ENCODE peak calls at places on chromosomes 6 and 20, in nine cellular contexts. H is tibial nerve, X is sigmoid colon, Q is GM12878, I is A549, J is stomach, D is K562, M is esophagus muscularis mucosa, G is transverse colon. Y is an unnamed sample.

GRCh38 chr6:42255050-42255449 is 37.4 kb upstream of the MRPS10 start:
- DNase-seq in G (no peak), Q (no peak), D (no peak), X (no peak), H (no peak), M (no peak), I (no peak), J (no peak), Y (no peak)

GRCh38 chr6:140970485-140970884 is 1162.2 kb upstream of the GJE1 start:
- DNase-seq in Q (no peak), D (no peak), X (no peak), H (no peak), G (no peak), J (no peak), I (no peak), M (no peak), Y (no peak)

GRCh38 chr20:6501061-6501460 is 266.4 kb upstream of the BMP2 start:
- DNase-seq in J (no peak), M (no peak), I (no peak), H (no peak), G (no peak), D (no peak), X (no peak), Q (no peak), Y (no peak)

GRCh38 chr6:16669227-16669626 is 92.0 kb downstream of the ATXN1 start:
- DNase-seq in D (no peak), J (peak; percentile 34), M (no peak), G (peak; percentile 46), Q (no peak), H (no peak), I (no peak), X (no peak), Y (no peak)

GRCh38 chr20:59765599-59766177 is 161.3 kb downstream of the PHACTR3 start:
- DNase-seq in Q (no peak), D (peak; percentile 53), I (no peak), H (no peak), J (no peak), M (no peak), G (no peak), X (no peak), Y (no peak)

GRCh38 chr20:32163951-32164350 is 43.6 kb downstream of the PLAGL2 start:
- DNase-seq in X (peak; percentile 25), J (no peak), M (no peak), G (no peak), D (no peak), Q (no peak), I (no peak), H (no peak), Y (no peak)

GRCh38 chr6:100209323-100210137 is 215.5 kb upstream of the MCHR2 start:
- DNase-seq in G (no peak), D (peak; percentile 29), H (no peak), Q (no peak), X (no peak), J (no peak), I (no peak), M (no peak), Y (no peak)

GRCh38 chr20:19670829-19671228 is 87.2 kb upstream of the RIN2 start:
- DNase-seq in G (no peak), H (no peak), X (no peak), Q (no peak), J (no peak), M (no peak), D (no peak), I (no peak), Y (no peak)

GRCh38 chr20:39641423-39641822 is 679.3 kb downstream of the DHX35 start:
- DNase-seq in I (no peak), G (no peak), J (no peak), H (no peak), D (no peak), X (no peak), M (no peak), Q (no peak), Y (no peak)

GRCh38 chr6:11423072-11423471 is 114.5 kb upstream of the TMEM170B start:
- DNase-seq in M (no peak), J (no peak), Q (no peak), G (no peak), X (no peak), D (no peak), I (no peak), H (no peak), Y (no peak)

GRCh38 chr6:2850480-2851150 is 9.0 kb upstream of the SERPINB1 start:
- DNase-seq in J (no peak), D (no peak), Q (no peak), H (no peak), I (no peak), G (no peak), X (no peak), M (peak; percentile 66), Y (no peak)

GRCh38 chr20:37997516-37997915 is 35.7 kb downstream of the TTI1 start:
- DNase-seq in X (no peak), Q (no peak), H (no peak), I (no peak), M (no peak), G (no peak), J (no peak), D (no peak), Y (no peak)

GRCh38 chr20:47118201-47118600 is 223.6 kb downstream of the EYA2 start:
- DNase-seq in D (no peak), M (no peak), I (no peak), X (peak; percentile 32), H (no peak), Q (no peak), J (no peak), G (no peak), Y (no peak)

GRCh38 chr6:1576166-1576565 is 33.5 kb upstream of the FOXC1 start:
- DNase-seq in D (no peak), M (peak; percentile 60), G (no peak), I (no peak), Q (no peak), H (no peak), J (no peak), X (no peak), Y (no peak)

GRCh38 chr6:105836889-105837288 is 249.2 kb upstream of the PRDM1 start:
- DNase-seq in G (no peak), M (no peak), D (no peak), X (no peak), Q (no peak), I (no peak), J (no peak), H (no peak), Y (no peak)

GRCh38 chr6:131640100-131640499 is 3.0 kb downstream of the ENPP3 start:
- DNase-seq in M (no peak), H (no peak), I (no peak), J (no peak), Q (no peak), G (no peak), D (peak; percentile 40), X (no peak), Y (no peak)
- TF ChIP-seq EP300 in M (no peak), H (no peak), I (no peak), J (no peak), Q (no peak), G (no peak), D (no peak), X (no peak), Y (no peak)

GRCh38 chr6:53986721-53987526 is 124.3 kb upstream of the MLIP start:
- DNase-seq in G (no peak), M (no peak), Q (no peak), I (no peak), J (no peak), X (no peak), H (no peak), D (no peak), Y (no peak)
- TF ChIP-seq EP300 in G (no peak), M (no peak), Q (no peak), I (no peak), J (no peak), X (no peak), H (no peak), D (no peak), Y (no peak)

GRCh38 chr6:25990172-25990873 is 27.7 kb downstream of the TRIM38 start:
- DNase-seq in M (no peak), D (no peak), H (no peak), Q (no peak), J (no peak), G (no peak), X (no peak), I (no peak), Y (no peak)

GRCh38 chr6:25991785-25992412 is 29.3 kb downstream of the TRIM38 start:
- DNase-seq in I (peak; percentile 33), D (peak; percentile 86), Q (peak; percentile 48), G (peak; percentile 80), J (peak; percentile 70), H (peak; percentile 45), X (peak; percentile 88), M (peak; percentile 93), Y (peak; percentile 71)

GRCh38 chr6:25993038-25993684 is 30.6 kb downstream of the TRIM38 start:
- DNase-seq in J (no peak), X (no peak), I (no peak), G (peak; percentile 21), H (peak; percentile 17), Q (no peak), D (peak; percentile 30), M (no peak), Y (no peak)

GRCh38 chr6:25995507-25995906 is 32.9 kb downstream of the TRIM38 start:
- DNase-seq in D (no peak), G (no peak), Q (no peak), H (no peak), X (no peak), M (no peak), I (no peak), J (no peak), Y (no peak)

DNA sequence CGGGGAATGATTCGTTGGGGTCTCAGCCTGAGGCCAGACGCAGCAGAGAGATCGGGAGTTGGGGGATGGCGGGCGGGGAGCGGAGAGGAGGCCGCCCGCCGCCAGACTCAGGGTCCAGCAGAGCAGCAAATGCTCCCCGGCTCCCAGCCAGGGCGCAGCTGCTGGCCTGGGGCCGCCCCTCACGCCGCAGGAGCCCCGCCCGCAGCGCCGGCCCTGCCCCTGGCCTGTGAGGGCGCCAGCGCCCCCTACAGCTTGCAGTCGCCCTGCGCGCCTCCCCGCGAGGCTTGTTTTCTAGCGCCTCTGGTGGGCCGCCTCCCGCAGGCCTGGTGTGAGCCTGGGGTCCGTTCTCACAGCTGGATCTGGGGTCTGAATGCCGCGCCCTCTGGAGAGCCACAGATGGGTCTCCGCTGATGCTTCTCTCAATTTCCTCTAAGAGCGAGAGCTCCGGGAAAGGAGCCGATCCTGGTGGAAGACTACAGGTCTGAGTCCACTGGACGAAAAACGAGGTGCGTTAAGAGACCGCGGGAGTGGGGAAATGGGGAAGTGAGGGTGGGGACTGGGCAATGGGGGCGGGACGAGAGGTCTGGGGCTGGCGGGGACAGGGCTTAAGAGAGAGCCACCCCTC is 29.9 kb downstream of the TRIM38 start:
- DNase-seq in H (peak; percentile 93), J (peak; percentile 96), I (peak; percentile 68), G (peak; percentile 97), M (peak; percentile 98), Q (peak; percentile 73), D (peak; percentile 98), X (peak; percentile 97), Y (peak; percentile 97)
- TF ChIP-seq EP300 in H (peak; percentile 85), J (no peak), I (no peak), G (no peak), M (no peak), Q (peak; percentile 14), D (peak; percentile 44), X (no peak), Y (no peak)

GRCh38 chr6:139323511-139324445 is 32.0 kb upstream of the TXLNB start:
- DNase-seq in M (peak; percentile 94), J (peak; percentile 60), Q (no peak), X (peak; percentile 90), G (peak; percentile 81), D (peak; percentile 46), I (no peak), H (peak; percentile 76), Y (peak; percentile 75)
- TF ChIP-seq EP300 in M (no peak), J (no peak), Q (peak; percentile 38), X (no peak), G (no peak), D (no peak), I (no peak), H (peak; percentile 77), Y (no peak)